ENCODE peak calls at places on chromosomes 5 and 9, in five cellular contexts. A, X, B, S and M are unnamed samples.

GRCh38 chr5:163758283-163758711 is 252.9 kb downstream of the MAT2B start:
- DNase-seq in S (no peak), B (no peak), A (no peak), X (no peak), M (no peak)

GRCh38 chr9:134606951-134607733 is 34.5 kb upstream of the COL5A1 start:
- DNase-seq in A (no peak), B (no peak), S (no peak), X (no peak), M (no peak)

GRCh38 chr5:175383350-175383749 is 60.6 kb downstream of the DRD1 start:
- DNase-seq in S (no peak), X (no peak), B (no peak), A (no peak), M (peak; percentile 16)

GRCh38 chr5:80672140-80672736 is 17.5 kb upstream of the DHFR start:
- DNase-seq in S (peak; percentile 70), A (peak; percentile 73), B (peak; percentile 64), X (peak; percentile 81), M (peak; percentile 70)

GRCh38 chr5:61228691-61229280 is 66.5 kb upstream of the SMIM15 start:
- DNase-seq in S (no peak), X (peak; percentile 36), A (no peak), B (no peak), M (peak; percentile 8)

GRCh38 chr5:861442-862366 is 10.9 kb upstream of the ZDHHC11 start:
- DNase-seq in X (no peak), A (no peak), B (no peak), S (no peak), M (no peak)

GRCh38 chr5:10635861-10636350 is 72.0 kb downstream of the ANKRD33B start:
- DNase-seq in A (no peak), B (no peak), S (no peak), X (no peak), M (no peak)

GRCh38 chr9:91259162-91259561 is 102.6 kb downstream of the AUH start:
- DNase-seq in S (no peak), B (no peak), X (no peak), A (no peak), M (no peak)

GRCh38 chr9:18194316-18194715 is 279.6 kb upstream of the ADAMTSL1 start:
- DNase-seq in B (no peak), X (no peak), A (no peak), S (no peak), M (no peak)

GRCh38 chr5:137741718-137742117 is 5.8 kb upstream of the KLHL3 start:
- DNase-seq in S (no peak), A (no peak), X (no peak), B (no peak), M (no peak)

GRCh38 chr5:141978389-141978788 is 9.5 kb downstream of the RNF14 start:
- DNase-seq in B (no peak), A (no peak), X (no peak), S (no peak), M (no peak)
- H3K36me3 ChIP-seq in B (peaks cover 98% of the 10 kb centered on the region), A (peaks cover 87% of the 10 kb centered on the region), X (no peaks in the 10 kb centered on the region), S (peaks cover 23% of the 10 kb centered on the region), M (peaks cover 13% of the 10 kb centered on the region)

GRCh38 chr5:35133186-35133585 is 85.4 kb upstream of the AGXT2 start:
- DNase-seq in S (no peak), B (no peak), X (no peak), A (no peak), M (no peak)

GRCh38 chr5:35138232-35138631 is 90.5 kb upstream of the AGXT2 start:
- DNase-seq in A (no peak), X (no peak), S (no peak), B (no peak), M (no peak)

GRCh38 chr5:35136386-35136785 is 88.6 kb upstream of the AGXT2 start:
- DNase-seq in B (no peak), X (no peak), S (no peak), A (no peak), M (no peak)

GRCh38 chr5:35134278-35135030 is 86.7 kb upstream of the AGXT2 start:
- DNase-seq in X (no peak), A (no peak), S (no peak), B (no peak), M (no peak)

DNA sequence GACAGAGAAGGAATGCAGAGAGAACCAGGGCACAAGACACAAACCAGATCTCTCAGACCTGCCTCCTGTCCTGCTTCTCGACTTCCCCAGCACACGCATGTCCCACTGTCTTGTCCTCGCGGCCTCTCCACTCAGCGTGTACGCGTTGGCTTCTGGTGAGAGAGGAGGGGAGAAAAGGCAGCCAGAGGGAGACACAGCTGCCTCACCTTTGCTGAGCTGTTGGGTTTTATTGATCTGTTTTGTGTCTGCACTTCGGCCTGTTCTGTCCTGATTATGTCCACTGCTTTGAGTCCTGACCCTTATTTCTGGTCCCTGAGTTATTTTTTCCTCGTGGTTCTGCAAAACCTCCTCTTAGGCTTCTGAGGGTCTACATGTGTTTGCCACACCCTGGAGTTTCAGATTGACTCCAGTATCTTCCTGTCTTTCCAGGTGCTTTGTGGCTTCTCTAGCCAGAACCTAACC is 87.5 kb upstream of the AGXT2 start:
- DNase-seq in S (no peak), X (peak; percentile 25), B (no peak), A (no peak), M (no peak)
- TF ChIP-seq CTCF in S (no peak), X (peak; percentile 9), B (no peak), A (no peak), M (no peak)

DNA sequence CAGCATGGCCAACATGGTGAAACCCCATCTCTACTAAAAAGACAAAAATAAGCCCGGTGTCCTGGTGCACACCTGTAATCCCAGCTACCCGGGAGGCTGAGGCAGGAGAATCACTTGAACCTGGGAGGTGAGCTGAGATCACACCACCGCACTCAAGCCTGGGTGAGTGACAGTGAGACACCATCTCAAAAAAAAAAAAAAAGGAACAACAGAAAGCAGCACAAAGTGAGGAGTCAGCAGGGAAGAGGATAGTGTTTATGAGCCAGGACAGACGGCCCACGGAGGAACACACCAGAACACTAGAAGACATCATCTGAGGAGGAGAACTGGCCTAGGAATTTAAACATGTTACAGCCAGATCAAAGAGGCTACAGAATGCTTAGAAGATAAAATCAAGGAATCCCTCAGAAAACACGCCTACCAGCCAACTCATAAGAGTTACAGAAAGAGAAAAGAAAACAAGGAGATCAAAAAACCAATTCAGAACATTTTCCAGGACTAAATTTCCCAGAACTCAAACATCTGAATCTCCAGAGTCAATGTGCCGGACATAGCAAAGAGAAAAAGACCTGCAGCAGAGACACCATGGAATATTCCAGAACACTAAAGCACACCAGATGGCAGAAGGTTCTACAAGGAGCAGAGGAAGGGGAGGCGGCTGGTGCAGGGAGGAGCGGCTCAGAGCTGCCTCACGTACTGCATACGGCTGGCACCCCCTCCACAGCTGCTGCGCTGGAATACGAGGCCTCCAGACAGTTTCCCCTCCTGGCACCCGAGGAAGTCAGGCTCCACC is 12.1 kb downstream of the UBAC1 start:
- DNase-seq in A (no peak), X (no peak), S (no peak), B (no peak), M (no peak)
- H3K36me3 ChIP-seq in A (peaks cover 94% of the 10 kb centered on the region), X (no peaks in the 10 kb centered on the region), S (peaks cover 18% of the 10 kb centered on the region), B (peaks cover 95% of the 10 kb centered on the region), M (peaks cover 9% of the 10 kb centered on the region)

GRCh38 chr5:35999547-35999946 is 8.4 kb upstream of the UGT3A1 start:
- DNase-seq in S (no peak), A (no peak), X (no peak), B (no peak), M (no peak)
- TF ChIP-seq CTCF in S (no peak), A (no peak), X (no peak), B (no peak), M (no peak)